ENCODE peak calls at places on chromosomes 6 and 20, in five cellular contexts. One of them, this sample, is unnamed.

GRCh38 chr6:44386929-44387345 is 569 bp upstream of the CDC5L start:
- DNase-seq in AG04450: peak
- DNase-seq in CD8-positive, alpha-beta T cell: no peak
- DNase-seq in adrenal gland: peak
- DNase-seq in heart left ventricle: no peak
- DNase-seq in this sample: no peak

GRCh38 chr6:29992792-29993191 is 50.5 kb downstream of the HLA-A start:
- DNase-seq in AG04450: no peak
- DNase-seq in CD8-positive, alpha-beta T cell: no peak
- DNase-seq in adrenal gland: peak
- DNase-seq in heart left ventricle: no peak
- DNase-seq in this sample: no peak

GRCh38 chr6:147322299-147323162 is 118.3 kb downstream of the STXBP5 start:
- DNase-seq in AG04450: peak
- DNase-seq in CD8-positive, alpha-beta T cell: peak
- DNase-seq in adrenal gland: no peak
- DNase-seq in heart left ventricle: no peak
- DNase-seq in this sample: peak

GRCh38 chr20:661474-662288 is 8.7 kb upstream of the SRXN1 start:
- DNase-seq in AG04450: no peak
- DNase-seq in CD8-positive, alpha-beta T cell: no peak
- DNase-seq in adrenal gland: no peak
- DNase-seq in heart left ventricle: no peak
- DNase-seq in this sample: no peak

GRCh38 chr6:139370047-139370706 is 4.3 kb downstream of the CITED2 start:
- DNase-seq in AG04450: no peak
- DNase-seq in CD8-positive, alpha-beta T cell: no peak
- DNase-seq in adrenal gland: no peak
- DNase-seq in heart left ventricle: no peak
- DNase-seq in this sample: peak

GRCh38 chr6:102848796-102849195 is 1455.3 kb downstream of the GRIK2 start:
- DNase-seq in AG04450: no peak
- DNase-seq in CD8-positive, alpha-beta T cell: no peak
- DNase-seq in adrenal gland: no peak
- DNase-seq in heart left ventricle: no peak
- DNase-seq in this sample: no peak

GRCh38 chr20:20664795-20665194 is 47.6 kb downstream of the RALGAPA2 start:
- DNase-seq in AG04450: no peak
- DNase-seq in CD8-positive, alpha-beta T cell: no peak
- DNase-seq in adrenal gland: peak
- DNase-seq in heart left ventricle: no peak
- DNase-seq in this sample: peak

GRCh38 chr20:43456809-43457639 is 672 bp upstream of the SRSF6 start:
- DNase-seq in AG04450: peak
- DNase-seq in CD8-positive, alpha-beta T cell: peak
- DNase-seq in adrenal gland: peak
- DNase-seq in heart left ventricle: peak
- DNase-seq in this sample: peak

GRCh38 chr6:131828946-131829345 is 21.1 kb downstream of the ENPP1 start:
- DNase-seq in AG04450: no peak
- DNase-seq in CD8-positive, alpha-beta T cell: no peak
- DNase-seq in adrenal gland: no peak
- DNase-seq in heart left ventricle: no peak
- DNase-seq in this sample: no peak

GRCh38 chr6:165577556-165577955 is 85.5 kb downstream of the PDE10A start:
- DNase-seq in AG04450: no peak
- DNase-seq in CD8-positive, alpha-beta T cell: no peak
- DNase-seq in adrenal gland: no peak
- DNase-seq in heart left ventricle: no peak
- DNase-seq in this sample: no peak

GRCh38 chr6:167965602-167966539 is 31.6 kb upstream of the KIF25 start:
- DNase-seq in AG04450: no peak
- DNase-seq in CD8-positive, alpha-beta T cell: no peak
- DNase-seq in adrenal gland: no peak
- DNase-seq in heart left ventricle: peak
- DNase-seq in this sample: no peak

GRCh38 chr6:148593813-148594170 is 153.0 kb upstream of the UST start:
- DNase-seq in AG04450: no peak
- DNase-seq in CD8-positive, alpha-beta T cell: no peak
- DNase-seq in adrenal gland: no peak
- DNase-seq in heart left ventricle: peak
- DNase-seq in this sample: peak

GRCh38 chr6:144439016-144439415 is 153.9 kb downstream of the UTRN start:
- DNase-seq in AG04450: no peak
- DNase-seq in CD8-positive, alpha-beta T cell: no peak
- DNase-seq in adrenal gland: no peak
- DNase-seq in heart left ventricle: no peak
- DNase-seq in this sample: no peak

GRCh38 chr6:24743265-24743943 is 24.4 kb upstream of the C6orf62 start:
- DNase-seq in AG04450: peak
- DNase-seq in CD8-positive, alpha-beta T cell: no peak
- DNase-seq in adrenal gland: peak
- DNase-seq in heart left ventricle: no peak
- DNase-seq in this sample: no peak
- H3K4me3 ChIP-seq in AG04450: no peak
- H3K4me3 ChIP-seq in CD8-positive, alpha-beta T cell: no peak
- H3K4me3 ChIP-seq in adrenal gland: no peak
- H3K4me3 ChIP-seq in heart left ventricle: no peak
- H3K4me3 ChIP-seq in this sample: no peak

DNA sequence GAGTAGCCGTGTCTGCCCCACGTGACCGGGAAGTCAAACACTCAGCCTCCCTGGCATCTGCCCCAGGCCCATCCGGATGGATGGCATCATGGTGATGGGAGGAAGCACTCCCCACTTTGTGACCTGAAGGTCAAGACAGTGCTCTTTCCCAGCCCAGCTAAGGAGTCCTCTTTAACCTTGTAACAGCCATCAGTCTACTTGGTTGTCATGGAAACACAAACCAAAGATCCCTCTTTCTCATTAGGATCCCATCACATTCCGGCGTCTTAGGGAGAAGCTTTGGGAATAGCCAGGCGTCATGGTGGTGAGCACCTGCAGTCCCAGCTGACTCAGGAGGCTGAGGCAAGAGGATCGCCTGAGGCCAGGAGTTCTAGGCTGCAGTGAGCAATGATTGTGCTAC is 90.9 kb upstream of the FOXC1 start:
- DNase-seq in AG04450: no peak
- DNase-seq in CD8-positive, alpha-beta T cell: no peak
- DNase-seq in adrenal gland: no peak
- DNase-seq in heart left ventricle: no peak
- DNase-seq in this sample: no peak
- H3K27ac ChIP-seq in AG04450: no peak
- H3K27ac ChIP-seq in CD8-positive, alpha-beta T cell: no peak
- H3K27ac ChIP-seq in adrenal gland: no peak
- H3K27ac ChIP-seq in heart left ventricle: no peak
- H3K27ac ChIP-seq in this sample: no peak

GRCh38 chr6:85798934-85799490 is 156.3 kb upstream of the SYNCRIP start:
- DNase-seq in AG04450: no peak
- DNase-seq in CD8-positive, alpha-beta T cell: no peak
- DNase-seq in adrenal gland: no peak
- DNase-seq in heart left ventricle: no peak
- DNase-seq in this sample: no peak
- TF ChIP-seq CTCF in AG04450: no peak
- TF ChIP-seq CTCF in CD8-positive, alpha-beta T cell: no peak
- TF ChIP-seq CTCF in adrenal gland: no peak
- TF ChIP-seq CTCF in heart left ventricle: no peak
- TF ChIP-seq CTCF in this sample: no peak

GRCh38 chr20:15278041-15278440 is 940.6 kb upstream of the FLRT3 start:
- DNase-seq in AG04450: no peak
- DNase-seq in CD8-positive, alpha-beta T cell: no peak
- DNase-seq in adrenal gland: no peak
- DNase-seq in heart left ventricle: no peak
- DNase-seq in this sample: no peak
- H3K4me3 ChIP-seq in AG04450: no peak
- H3K4me3 ChIP-seq in CD8-positive, alpha-beta T cell: no peak
- H3K4me3 ChIP-seq in adrenal gland: no peak
- H3K4me3 ChIP-seq in heart left ventricle: no peak
- H3K4me3 ChIP-seq in this sample: no peak